ENCODE peak calls at places on chromosomes 3 and 15, in ten cellular contexts. One of them, this sample, is unnamed.
A peak's percentile ranks its signal among the peaks of the same experiment; 100 is the strongest.

GRCh38 chr3:184766555-184767261 is 45.3 kb upstream of the VPS8 start:
- DNase-seq in AG09309: no peak
- DNase-seq in mammary epithelial cell: peak; percentile 97
- DNase-seq in AG04450: peak; percentile 48
- DNase-seq in heart right ventricle: no peak
- DNase-seq in ovary: no peak
- DNase-seq in BE2C: no peak
- DNase-seq in coronary artery: no peak
- DNase-seq in spleen: peak; percentile 25
- DNase-seq in endothelial cell: no peak
- DNase-seq in this sample: no peak

GRCh38 chr3:51333021-51333420 is 52.1 kb upstream of the MANF start:
- DNase-seq in AG09309: no peak
- DNase-seq in mammary epithelial cell: no peak
- DNase-seq in AG04450: no peak
- DNase-seq in heart right ventricle: no peak
- DNase-seq in ovary: no peak
- DNase-seq in BE2C: no peak
- DNase-seq in coronary artery: no peak
- DNase-seq in spleen: no peak
- DNase-seq in endothelial cell: no peak
- DNase-seq in this sample: no peak

GRCh38 chr3:177195242-177195940 is 1.9 kb downstream of the TBL1XR1 start:
- DNase-seq in AG09309: no peak
- DNase-seq in mammary epithelial cell: peak; percentile 68
- DNase-seq in AG04450: no peak
- DNase-seq in heart right ventricle: no peak
- DNase-seq in ovary: no peak
- DNase-seq in BE2C: peak; percentile 33
- DNase-seq in coronary artery: no peak
- DNase-seq in spleen: no peak
- DNase-seq in endothelial cell: no peak
- DNase-seq in this sample: no peak

GRCh38 chr15:69403611-69404010 is 10.5 kb upstream of the KIF23 start:
- DNase-seq in AG09309: peak; percentile 76
- DNase-seq in mammary epithelial cell: peak; percentile 44
- DNase-seq in AG04450: peak; percentile 72
- DNase-seq in heart right ventricle: no peak
- DNase-seq in ovary: no peak
- DNase-seq in BE2C: no peak
- DNase-seq in coronary artery: no peak
- DNase-seq in spleen: no peak
- DNase-seq in endothelial cell: no peak
- DNase-seq in this sample: no peak

GRCh38 chr15:48367483-48367882 is 36.3 kb downstream of the DUT start:
- DNase-seq in AG09309: no peak
- DNase-seq in mammary epithelial cell: no peak
- DNase-seq in AG04450: no peak
- DNase-seq in heart right ventricle: no peak
- DNase-seq in ovary: no peak
- DNase-seq in BE2C: no peak
- DNase-seq in coronary artery: no peak
- DNase-seq in spleen: no peak
- DNase-seq in endothelial cell: no peak
- DNase-seq in this sample: no peak

GRCh38 chr15:60344987-60345386 is 52.8 kb downstream of the ANXA2 start:
- DNase-seq in AG09309: no peak
- DNase-seq in mammary epithelial cell: no peak
- DNase-seq in AG04450: no peak
- DNase-seq in heart right ventricle: no peak
- DNase-seq in ovary: no peak
- DNase-seq in BE2C: no peak
- DNase-seq in coronary artery: no peak
- DNase-seq in spleen: no peak
- DNase-seq in endothelial cell: no peak
- DNase-seq in this sample: no peak

GRCh38 chr3:195260286-195260905 is 10.6 kb downstream of the XXYLT1 start:
- DNase-seq in AG09309: no peak
- DNase-seq in mammary epithelial cell: no peak
- DNase-seq in AG04450: no peak
- DNase-seq in heart right ventricle: no peak
- DNase-seq in ovary: peak; percentile 49
- DNase-seq in BE2C: no peak
- DNase-seq in coronary artery: no peak
- DNase-seq in spleen: no peak
- DNase-seq in endothelial cell: no peak
- DNase-seq in this sample: no peak

GRCh38 chr15:48703544-48703943 is 58.0 kb upstream of the FBN1 start:
- DNase-seq in AG09309: peak; percentile 89
- DNase-seq in mammary epithelial cell: no peak
- DNase-seq in AG04450: no peak
- DNase-seq in heart right ventricle: no peak
- DNase-seq in ovary: no peak
- DNase-seq in BE2C: no peak
- DNase-seq in coronary artery: no peak
- DNase-seq in spleen: no peak
- DNase-seq in endothelial cell: no peak
- DNase-seq in this sample: no peak

GRCh38 chr3:143928541-143929255 is 42.9 kb upstream of the DIPK2A start:
- DNase-seq in AG09309: no peak
- DNase-seq in mammary epithelial cell: no peak
- DNase-seq in AG04450: no peak
- DNase-seq in heart right ventricle: no peak
- DNase-seq in ovary: no peak
- DNase-seq in BE2C: no peak
- DNase-seq in coronary artery: no peak
- DNase-seq in spleen: no peak
- DNase-seq in endothelial cell: no peak
- DNase-seq in this sample: no peak

GRCh38 chr3:53045784-53046170 is at the start of gene SFMBT1:
- DNase-seq in AG09309: no peak
- DNase-seq in mammary epithelial cell: peak; percentile 62
- DNase-seq in AG04450: no peak
- DNase-seq in heart right ventricle: peak; percentile 76
- DNase-seq in ovary: peak; percentile 65
- DNase-seq in BE2C: peak; percentile 61
- DNase-seq in coronary artery: peak; percentile 74
- DNase-seq in spleen: peak; percentile 91
- DNase-seq in endothelial cell: peak; percentile 64
- DNase-seq in this sample: peak; percentile 90

GRCh38 chr15:76197703-76198455 is 113.4 kb downstream of the ETFA start:
- DNase-seq in AG09309: no peak
- DNase-seq in mammary epithelial cell: peak; percentile 76
- DNase-seq in AG04450: no peak
- DNase-seq in heart right ventricle: no peak
- DNase-seq in ovary: no peak
- DNase-seq in BE2C: no peak
- DNase-seq in coronary artery: no peak
- DNase-seq in spleen: peak; percentile 50
- DNase-seq in endothelial cell: no peak
- DNase-seq in this sample: no peak

GRCh38 chr3:161372321-161373260 is 1.3 kb upstream of the SPTSSB start:
- DNase-seq in AG09309: no peak
- DNase-seq in mammary epithelial cell: peak; percentile 31
- DNase-seq in AG04450: no peak
- DNase-seq in heart right ventricle: peak; percentile 16
- DNase-seq in ovary: no peak
- DNase-seq in BE2C: peak; percentile 53
- DNase-seq in coronary artery: no peak
- DNase-seq in spleen: peak; percentile 68
- DNase-seq in endothelial cell: peak; percentile 43
- DNase-seq in this sample: peak; percentile 31

GRCh38 chr3:161369531-161369930 is 1.8 kb downstream of the SPTSSB start:
- DNase-seq in AG09309: no peak
- DNase-seq in mammary epithelial cell: no peak
- DNase-seq in AG04450: no peak
- DNase-seq in heart right ventricle: no peak
- DNase-seq in ovary: no peak
- DNase-seq in BE2C: no peak
- DNase-seq in coronary artery: no peak
- DNase-seq in spleen: no peak
- DNase-seq in endothelial cell: no peak
- DNase-seq in this sample: no peak

GRCh38 chr3:161366067-161366466 is 5.2 kb downstream of the SPTSSB start:
- DNase-seq in AG09309: no peak
- DNase-seq in mammary epithelial cell: no peak
- DNase-seq in AG04450: no peak
- DNase-seq in heart right ventricle: no peak
- DNase-seq in ovary: no peak
- DNase-seq in BE2C: no peak
- DNase-seq in coronary artery: no peak
- DNase-seq in spleen: no peak
- DNase-seq in endothelial cell: no peak
- DNase-seq in this sample: no peak

GRCh38 chr3:161371441-161372320 is at the start of gene SPTSSB:
- DNase-seq in AG09309: no peak
- DNase-seq in mammary epithelial cell: peak; percentile 72
- DNase-seq in AG04450: no peak
- DNase-seq in heart right ventricle: peak; percentile 33
- DNase-seq in ovary: no peak
- DNase-seq in BE2C: peak; percentile 68
- DNase-seq in coronary artery: no peak
- DNase-seq in spleen: peak; percentile 80
- DNase-seq in endothelial cell: peak; percentile 56
- DNase-seq in this sample: peak; percentile 47
- TF ChIP-seq CTCF in AG09309: peak; percentile 33
- TF ChIP-seq CTCF in mammary epithelial cell: no peak
- TF ChIP-seq CTCF in AG04450: peak; percentile 34
- TF ChIP-seq CTCF in heart right ventricle: no peak
- TF ChIP-seq CTCF in ovary: no peak
- TF ChIP-seq CTCF in BE2C: peak; percentile 47
- TF ChIP-seq CTCF in coronary artery: no peak
- TF ChIP-seq CTCF in spleen: no peak
- TF ChIP-seq CTCF in endothelial cell: no peak
- TF ChIP-seq CTCF in this sample: no peak

DNA sequence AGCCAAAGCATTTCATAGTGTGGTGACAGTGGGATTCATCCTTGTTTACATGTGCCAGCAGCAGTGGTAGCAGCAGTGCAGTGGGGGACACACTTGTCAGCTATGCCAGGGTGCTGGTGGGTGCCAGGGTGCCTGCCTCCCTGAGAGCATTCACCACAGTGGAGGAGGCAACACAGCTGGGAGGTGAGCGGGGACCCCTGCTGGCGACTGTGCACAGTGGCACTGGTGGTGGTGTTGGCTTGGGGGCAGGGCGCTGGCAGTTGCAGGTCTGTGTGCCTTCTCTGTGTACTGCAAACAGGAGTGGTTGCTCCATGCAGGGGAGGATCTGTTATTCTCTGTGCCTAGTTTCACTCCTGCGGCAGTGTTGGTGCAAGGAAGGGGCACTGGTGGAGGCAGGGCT is 41.2 kb downstream of the CEP63 start:
- DNase-seq in AG09309: no peak
- DNase-seq in mammary epithelial cell: peak; percentile 4
- DNase-seq in AG04450: no peak
- DNase-seq in heart right ventricle: no peak
- DNase-seq in ovary: no peak
- DNase-seq in BE2C: peak; percentile 21
- DNase-seq in coronary artery: no peak
- DNase-seq in spleen: peak; percentile 75
- DNase-seq in endothelial cell: peak; percentile 38
- DNase-seq in this sample: no peak
- TF ChIP-seq CTCF in AG09309: peak; percentile 23
- TF ChIP-seq CTCF in mammary epithelial cell: peak; percentile 27
- TF ChIP-seq CTCF in AG04450: peak; percentile 19
- TF ChIP-seq CTCF in heart right ventricle: no peak
- TF ChIP-seq CTCF in ovary: no peak
- TF ChIP-seq CTCF in BE2C: peak; percentile 29
- TF ChIP-seq CTCF in coronary artery: no peak
- TF ChIP-seq CTCF in spleen: no peak
- TF ChIP-seq CTCF in endothelial cell: peak; percentile 55
- TF ChIP-seq CTCF in this sample: peak; percentile 16

GRCh38 chr3:25967385-25967784 is 177.5 kb downstream of the OXSM start:
- DNase-seq in AG09309: no peak
- DNase-seq in mammary epithelial cell: no peak
- DNase-seq in AG04450: no peak
- DNase-seq in heart right ventricle: no peak
- DNase-seq in ovary: no peak
- DNase-seq in BE2C: no peak
- DNase-seq in coronary artery: no peak
- DNase-seq in spleen: no peak
- DNase-seq in endothelial cell: no peak
- DNase-seq in this sample: no peak

GRCh38 chr3:25957026-25957425 is 167.1 kb downstream of the OXSM start:
- DNase-seq in AG09309: no peak
- DNase-seq in mammary epithelial cell: no peak
- DNase-seq in AG04450: no peak
- DNase-seq in heart right ventricle: no peak
- DNase-seq in ovary: no peak
- DNase-seq in BE2C: no peak
- DNase-seq in coronary artery: no peak
- DNase-seq in spleen: no peak
- DNase-seq in endothelial cell: no peak
- DNase-seq in this sample: no peak

GRCh38 chr3:25960776-25961175 is 170.9 kb downstream of the OXSM start:
- DNase-seq in AG09309: no peak
- DNase-seq in mammary epithelial cell: no peak
- DNase-seq in AG04450: no peak
- DNase-seq in heart right ventricle: no peak
- DNase-seq in ovary: no peak
- DNase-seq in BE2C: no peak
- DNase-seq in coronary artery: no peak
- DNase-seq in spleen: no peak
- DNase-seq in endothelial cell: no peak
- DNase-seq in this sample: no peak

GRCh38 chr3:25962255-25962654 is 172.4 kb downstream of the OXSM start:
- DNase-seq in AG09309: no peak
- DNase-seq in mammary epithelial cell: peak; percentile 14
- DNase-seq in AG04450: no peak
- DNase-seq in heart right ventricle: no peak
- DNase-seq in ovary: no peak
- DNase-seq in BE2C: no peak
- DNase-seq in coronary artery: no peak
- DNase-seq in spleen: no peak
- DNase-seq in endothelial cell: no peak
- DNase-seq in this sample: no peak
- TF ChIP-seq CTCF in AG09309: no peak
- TF ChIP-seq CTCF in mammary epithelial cell: peak; percentile 21
- TF ChIP-seq CTCF in AG04450: peak; percentile 4
- TF ChIP-seq CTCF in heart right ventricle: no peak
- TF ChIP-seq CTCF in ovary: no peak
- TF ChIP-seq CTCF in BE2C: no peak
- TF ChIP-seq CTCF in coronary artery: no peak
- TF ChIP-seq CTCF in spleen: no peak
- TF ChIP-seq CTCF in endothelial cell: no peak
- TF ChIP-seq CTCF in this sample: no peak

DNA sequence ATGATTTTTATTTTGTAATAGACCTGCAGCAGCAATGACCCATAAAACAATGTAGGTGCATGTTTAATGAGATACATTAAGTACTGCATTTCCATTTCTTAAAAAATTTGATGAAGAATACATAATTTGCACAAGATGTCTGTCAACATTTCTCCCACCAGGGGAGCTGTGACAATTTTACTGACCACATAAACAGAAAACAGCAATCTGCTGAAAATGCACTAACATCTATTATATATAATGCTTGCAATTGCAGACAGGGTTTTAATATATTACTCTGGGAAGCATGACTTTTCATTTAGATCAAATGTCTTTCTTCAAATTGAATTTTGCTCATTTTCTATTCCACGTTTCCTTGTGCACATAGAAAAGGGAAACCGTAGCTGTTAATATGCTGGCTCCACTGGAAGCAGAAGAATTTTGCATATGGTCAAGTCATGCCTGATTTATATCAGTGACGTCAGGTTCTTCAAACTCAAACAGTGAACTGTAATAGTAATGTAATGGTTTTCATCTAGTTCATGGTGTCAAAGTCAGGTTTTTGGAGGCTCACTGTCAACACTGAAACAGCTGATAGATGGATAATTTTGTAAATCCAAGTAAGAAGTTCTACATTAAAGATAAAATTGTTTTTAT is 79.8 kb upstream of the IGF1R start:
- DNase-seq in AG09309: no peak
- DNase-seq in mammary epithelial cell: no peak
- DNase-seq in AG04450: no peak
- DNase-seq in heart right ventricle: no peak
- DNase-seq in ovary: no peak
- DNase-seq in BE2C: no peak
- DNase-seq in coronary artery: no peak
- DNase-seq in spleen: no peak
- DNase-seq in endothelial cell: no peak
- DNase-seq in this sample: no peak
- TF ChIP-seq CTCF in AG09309: peak; percentile 39
- TF ChIP-seq CTCF in mammary epithelial cell: peak; percentile 40
- TF ChIP-seq CTCF in AG04450: peak; percentile 55
- TF ChIP-seq CTCF in heart right ventricle: no peak
- TF ChIP-seq CTCF in ovary: no peak
- TF ChIP-seq CTCF in BE2C: peak; percentile 53
- TF ChIP-seq CTCF in coronary artery: no peak
- TF ChIP-seq CTCF in spleen: no peak
- TF ChIP-seq CTCF in endothelial cell: peak; percentile 70
- TF ChIP-seq CTCF in this sample: no peak